ENCODE peak calls at places on chromosomes 3 and 15, in eight cellular contexts. D is GM23338, I is endothelial cell of umbilical vein, Z is K562, K is HepG2, B is GM12878, U is HCT116, Y is H1. J is an unnamed sample.

GRCh38 chr3:49013738-49014660 is 4.4 kb downstream of the DALRD3 start:
- DNase-seq in Y (peak; percentile 86), K (peak; percentile 59), B (no peak), D (peak; percentile 88), Z (no peak), U (no peak), I (peak; percentile 28), J (no peak)

GRCh38 chr3:14957933-14958332 is 10.6 kb downstream of the NR2C2 start:
- DNase-seq in D (no peak), U (no peak), K (no peak), B (no peak), I (no peak), Y (no peak), Z (no peak), J (no peak)

GRCh38 chr15:48318131-48318530 is 13.1 kb upstream of the DUT start:
- DNase-seq in Y (no peak), D (peak; percentile 63), U (no peak), I (no peak), K (no peak), Z (no peak), B (no peak), J (no peak)

GRCh38 chr3:45969152-45969551 is 25.9 kb downstream of the CXCR6 start:
- DNase-seq in B (no peak), I (no peak), Y (no peak), K (no peak), D (no peak), Z (no peak), U (no peak), J (no peak)

GRCh38 chr15:74039656-74040010 is 42.7 kb downstream of the GOLGA6A start:
- DNase-seq in I (no peak), B (no peak), U (no peak), Y (no peak), Z (no peak), D (no peak), K (no peak), J (no peak)

GRCh38 chr15:62067448-62068044 is 769 bp downstream of the C2CD4A start:
- DNase-seq in Z (no peak), D (peak; percentile 64), B (no peak), K (no peak), Y (peak; percentile 70), I (peak; percentile 47), U (no peak), J (no peak)

GRCh38 chr3:127637971-127638370 is 9.0 kb downstream of the PODXL2 start:
- DNase-seq in I (no peak), Z (no peak), B (no peak), Y (no peak), K (no peak), D (no peak), U (no peak), J (no peak)

GRCh38 chr15:83061680-83062079 is 5.4 kb downstream of the BTBD1 start:
- DNase-seq in I (no peak), K (no peak), Y (no peak), Z (no peak), U (no peak), B (no peak), D (no peak), J (peak; percentile 92)

GRCh38 chr15:26177816-26178215 is 314.7 kb upstream of the ATP10A start:
- DNase-seq in U (no peak), Z (no peak), I (no peak), D (no peak), B (no peak), K (no peak), Y (no peak), J (no peak)

DNA sequence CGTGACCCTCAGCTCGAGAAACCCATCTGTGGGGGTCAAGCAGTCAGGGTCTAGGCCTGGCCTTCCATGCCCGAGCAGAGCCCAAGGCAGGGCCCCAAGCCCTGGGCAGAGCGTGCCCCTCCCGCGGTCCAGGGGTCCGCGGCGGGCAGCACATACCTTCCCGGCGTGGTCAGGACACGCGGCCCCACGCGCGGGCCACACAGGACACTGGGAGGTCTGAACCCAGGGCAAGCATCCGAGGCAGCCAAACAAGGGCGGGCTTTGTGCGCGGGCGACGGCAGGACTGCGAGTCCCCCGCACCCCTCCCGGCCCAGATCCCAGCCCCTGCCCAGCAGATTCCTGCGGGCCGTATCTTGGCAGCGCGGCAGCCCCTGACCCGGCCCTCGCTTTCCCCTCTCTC is 61.6 kb upstream of the ACAN start:
- DNase-seq in B (no peak), Y (peak; percentile 40), D (peak; percentile 35), I (no peak), U (no peak), Z (no peak), K (no peak), J (no peak)
- TF ChIP-seq EZH2 in B (no peak), Y (no peak), D (no peak), I (no peak), U (no peak), Z (no peak), K (no peak), J (no peak)

GRCh38 chr15:57592836-57593420 is 1.2 kb downstream of the MYZAP start:
- DNase-seq in D (no peak), U (no peak), B (no peak), I (no peak), K (no peak), Y (no peak), Z (no peak), J (no peak)

GRCh38 chr15:57591822-57592367 is at the start of gene MYZAP:
- DNase-seq in K (no peak), U (no peak), Z (peak; percentile 87), B (no peak), Y (peak; percentile 74), D (peak; percentile 59), I (peak; percentile 51), J (no peak)

GRCh38 chr15:57592426-57592825 is 722 bp downstream of the MYZAP start:
- DNase-seq in Z (no peak), D (no peak), B (no peak), K (no peak), Y (no peak), U (no peak), I (peak; percentile 27), J (no peak)

GRCh38 chr15:57589276-57590073 is 2.2 kb upstream of the MYZAP start:
- DNase-seq in K (no peak), Y (no peak), Z (no peak), D (no peak), I (no peak), U (no peak), B (no peak), J (no peak)

GRCh38 chr15:57591237-57591821 is 375 bp upstream of the MYZAP start:
- DNase-seq in B (no peak), Y (no peak), U (no peak), Z (no peak), K (no peak), D (peak; percentile 65), I (peak; percentile 15), J (no peak)
- TF ChIP-seq POLR2AphosphoS5 in B (no peak), Y (no peak), U (no peak), Z (no peak), K (no peak), D (no peak), I (no peak), J (no peak)

GRCh38 chr15:37105795-37106333 is 5.5 kb upstream of the MEIS2 start:
- DNase-seq in D (no peak), I (no peak), Y (no peak), B (no peak), U (no peak), K (no peak), Z (no peak), J (no peak)

GRCh38 chr15:37104413-37105392 is 4.4 kb upstream of the MEIS2 start:
- DNase-seq in B (no peak), Y (no peak), D (no peak), K (no peak), U (no peak), I (no peak), Z (peak; percentile 20), J (no peak)

GRCh38 chr15:37107754-37108724 is 7.7 kb upstream of the MEIS2 start:
- DNase-seq in B (no peak), Y (no peak), Z (no peak), I (no peak), D (no peak), K (no peak), U (no peak), J (no peak)

GRCh38 chr15:37107071-37107753 is 6.9 kb upstream of the MEIS2 start:
- DNase-seq in Y (no peak), Z (no peak), I (no peak), K (no peak), U (no peak), B (no peak), D (peak; percentile 75), J (no peak)

GRCh38 chr15:37106490-37107001 is 6.2 kb upstream of the MEIS2 start:
- DNase-seq in B (no peak), Z (no peak), I (peak; percentile 34), U (no peak), Y (peak; percentile 72), D (peak; percentile 90), K (no peak), J (no peak)
- TF ChIP-seq EZH2 in B (no peak), Z (no peak), I (peak; percentile 51), U (no peak), Y (no peak), D (peak; percentile 73), K (no peak), J (no peak)

GRCh38 chr3:79314547-79314946 is 453.3 kb downstream of the ROBO1 start:
- DNase-seq in K (no peak), D (no peak), B (no peak), Y (no peak), U (no peak), Z (no peak), I (no peak), J (no peak)
- TF ChIP-seq POLR2AphosphoS5 in K (no peak), D (no peak), B (no peak), Y (no peak), U (no peak), Z (no peak), I (no peak), J (no peak)

GRCh38 chr3:12004741-12005513 is 739 bp downstream of the SYN2 start:
- DNase-seq in U (no peak), K (no peak), Y (peak; percentile 71), Z (no peak), I (no peak), D (peak; percentile 54), B (no peak), J (no peak)
- TF ChIP-seq EZH2 in U (no peak), K (no peak), Y (no peak), Z (no peak), I (peak; percentile 83), D (no peak), B (no peak), J (no peak)

DNA sequence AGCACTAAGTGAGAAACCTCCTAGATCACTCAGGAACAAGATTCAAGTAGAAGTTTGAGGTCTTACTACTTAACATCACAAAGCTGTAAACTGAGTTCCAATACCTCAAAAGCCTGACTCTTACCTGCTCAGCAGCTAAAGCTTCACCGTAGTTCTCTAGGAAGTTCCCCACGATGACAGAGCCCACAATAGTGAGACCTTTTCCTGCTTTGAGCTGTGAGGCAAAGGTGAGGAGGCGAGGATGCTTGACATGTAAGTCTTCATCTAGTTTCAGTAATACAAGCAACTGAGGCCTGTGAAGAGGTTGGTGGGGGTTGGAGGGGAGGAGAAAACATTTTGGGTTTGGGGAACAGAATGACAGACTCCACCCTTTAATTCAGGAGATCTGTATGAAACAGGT is 15.7 kb downstream of the EMC4 start:
- DNase-seq in U (no peak), B (no peak), Y (no peak), K (no peak), D (no peak), I (no peak), Z (no peak), J (no peak)
- TF ChIP-seq POLR2AphosphoS5 in U (no peak), B (no peak), Y (no peak), K (no peak), D (no peak), I (no peak), Z (no peak), J (no peak)

GRCh38 chr3:184491867-184492615 is 69.5 kb upstream of the EPHB3 start:
- DNase-seq in U (no peak), Z (no peak), K (no peak), I (no peak), D (peak; percentile 67), Y (no peak), B (no peak), J (no peak)
- TF ChIP-seq EZH2 in U (no peak), Z (no peak), K (no peak), I (peak; percentile 71), D (peak; percentile 66), Y (no peak), B (no peak), J (no peak)